ENCODE peak calls at places on chromosomes 16 and 17, in nine cellular contexts. U, K, T, N, S, D, J, W and O are unnamed samples.

GRCh38 chr16:87560428-87561199 is 41.7 kb upstream of the JPH3 start:
- DNase-seq in U (no peak), K (no peak), T (peak; percentile 45), N (no peak), S (no peak), D (peak; percentile 89), J (peak; percentile 83), W (peak; percentile 65), O (no peak)

GRCh38 chr17:47621293-47622178 is 28.2 kb upstream of the KPNB1 start:
- DNase-seq in U (no peak), K (peak; percentile 71), T (no peak), N (peak; percentile 92), S (peak; percentile 59), D (peak; percentile 77), J (peak; percentile 88), W (peak; percentile 98), O (no peak)

GRCh38 chr16:1810106-1810505 is 16.5 kb downstream of the HAGH start:
- DNase-seq in U (no peak), K (peak; percentile 46), T (no peak), N (no peak), S (no peak), D (no peak), J (no peak), W (no peak), O (no peak)

GRCh38 chr17:77382356-77382911 is 241.7 kb downstream of the SEC14L1 start:
- DNase-seq in U (peak; percentile 47), K (no peak), T (no peak), N (peak; percentile 27), S (no peak), D (no peak), J (no peak), W (no peak), O (no peak)

GRCh38 chr16:13907431-13907830 is 12.5 kb upstream of the ERCC4 start:
- DNase-seq in U (no peak), K (no peak), T (no peak), N (no peak), S (no peak), D (no peak), J (no peak), W (no peak), O (no peak)

GRCh38 chr16:85045077-85045476 is 17.5 kb downstream of the KIAA0513 start:
- DNase-seq in U (no peak), K (no peak), T (no peak), N (no peak), S (no peak), D (no peak), J (no peak), W (no peak), O (no peak)

GRCh38 chr17:56988901-56989572 is 11.1 kb downstream of the SCPEP1 start:
- DNase-seq in U (no peak), K (no peak), T (no peak), N (no peak), S (no peak), D (no peak), J (no peak), W (no peak), O (no peak)

GRCh38 chr17:44688675-44689491 is 693 bp downstream of the CCDC43 start:
- DNase-seq in U (no peak), K (no peak), T (no peak), N (peak; percentile 6), S (no peak), D (no peak), J (no peak), W (peak; percentile 8), O (peak; percentile 16)

GRCh38 chr16:74224828-74225227 is 71.8 kb upstream of the PSMD7 start:
- DNase-seq in U (no peak), K (no peak), T (no peak), N (peak; percentile 47), S (no peak), D (no peak), J (no peak), W (peak; percentile 28), O (no peak)

GRCh38 chr16:74230126-74230525 is 66.5 kb upstream of the PSMD7 start:
- DNase-seq in U (no peak), K (no peak), T (no peak), N (no peak), S (no peak), D (no peak), J (no peak), W (no peak), O (no peak)

GRCh38 chr16:74225278-74225677 is 71.3 kb upstream of the PSMD7 start:
- DNase-seq in U (no peak), K (no peak), T (no peak), N (no peak), S (no peak), D (no peak), J (no peak), W (no peak), O (no peak)

DNA sequence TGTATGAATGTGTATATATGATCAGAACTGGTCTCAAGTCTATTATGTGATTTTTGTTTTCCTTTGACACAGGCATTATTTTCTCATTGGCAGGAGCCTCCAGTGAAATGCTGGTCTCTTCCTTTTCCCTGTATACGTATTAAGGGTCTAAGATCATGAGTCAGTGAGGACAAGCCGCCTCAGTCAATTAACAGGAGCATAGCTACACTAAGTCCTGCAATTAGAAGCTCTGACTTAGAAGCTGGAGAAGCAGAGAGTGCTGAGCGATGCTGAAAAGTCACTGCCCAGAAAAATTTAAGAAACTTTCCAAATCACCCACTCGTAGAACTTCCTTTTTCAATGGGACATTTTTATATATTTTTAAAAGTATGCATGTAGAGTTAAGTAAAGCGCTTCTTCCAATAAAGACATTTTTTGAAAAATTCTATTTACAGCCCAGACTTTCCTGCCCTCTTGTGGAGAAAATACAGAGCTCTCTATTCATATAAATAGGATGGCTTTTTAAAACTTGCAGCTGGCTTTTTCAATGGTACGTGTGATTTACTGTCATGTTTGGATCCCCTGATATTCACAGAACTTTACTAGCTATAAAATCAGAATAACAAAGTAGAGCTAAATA is 70.1 kb upstream of the PSMD7 start:
- DNase-seq in U (no peak), K (no peak), T (no peak), N (peak; percentile 3), S (no peak), D (no peak), J (peak; percentile 10), W (peak; percentile 25), O (no peak)
- TF ChIP-seq CTCF in U (no peak), K (no peak), T (peak; percentile 59), N (peak; percentile 40), S (peak; percentile 54), D (no peak), J (peak; percentile 48), W (peak; percentile 53), O (peak; percentile 16)

DNA sequence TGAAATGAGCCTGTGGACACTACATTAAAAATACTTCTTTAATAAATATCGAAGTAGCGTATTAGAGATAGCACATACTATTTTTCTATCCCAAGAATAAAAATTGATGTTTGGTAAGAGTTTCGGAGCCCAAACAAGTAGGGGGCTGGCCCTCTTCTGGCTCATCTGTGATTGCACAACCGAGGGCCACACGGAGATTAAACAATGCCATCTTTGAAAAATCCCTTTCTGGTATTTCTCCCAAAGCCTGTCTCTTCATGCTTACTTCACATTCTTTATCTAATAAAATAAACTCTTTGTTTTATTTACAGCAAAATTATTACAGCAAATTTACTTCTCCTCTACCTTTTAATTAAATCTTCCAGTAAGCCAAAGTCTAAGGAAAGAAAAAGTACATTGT is 9.6 kb upstream of the MYH11 start:
- DNase-seq in U (no peak), K (no peak), T (no peak), N (no peak), S (no peak), D (no peak), J (no peak), W (no peak), O (no peak)
- TF ChIP-seq CTCF in U (no peak), K (no peak), T (no peak), N (no peak), S (no peak), D (no peak), J (no peak), W (no peak), O (no peak)

GRCh38 chr17:31532526-31532925 is 141.1 kb downstream of the RAB11FIP4 start:
- DNase-seq in U (no peak), K (no peak), T (no peak), N (no peak), S (no peak), D (no peak), J (no peak), W (no peak), O (no peak)

GRCh38 chr17:31532161-31532515 is 140.7 kb downstream of the RAB11FIP4 start:
- DNase-seq in U (no peak), K (no peak), T (no peak), N (no peak), S (no peak), D (no peak), J (no peak), W (no peak), O (no peak)

GRCh38 chr17:31534223-31534888 is 142.9 kb downstream of the RAB11FIP4 start:
- DNase-seq in U (no peak), K (no peak), T (no peak), N (no peak), S (no peak), D (no peak), J (no peak), W (no peak), O (no peak)

GRCh38 chr17:31535581-31535981 is 144.1 kb downstream of the RAB11FIP4 start:
- DNase-seq in U (peak; percentile 80), K (no peak), T (no peak), N (no peak), S (no peak), D (peak; percentile 46), J (no peak), W (no peak), O (peak; percentile 87)

DNA sequence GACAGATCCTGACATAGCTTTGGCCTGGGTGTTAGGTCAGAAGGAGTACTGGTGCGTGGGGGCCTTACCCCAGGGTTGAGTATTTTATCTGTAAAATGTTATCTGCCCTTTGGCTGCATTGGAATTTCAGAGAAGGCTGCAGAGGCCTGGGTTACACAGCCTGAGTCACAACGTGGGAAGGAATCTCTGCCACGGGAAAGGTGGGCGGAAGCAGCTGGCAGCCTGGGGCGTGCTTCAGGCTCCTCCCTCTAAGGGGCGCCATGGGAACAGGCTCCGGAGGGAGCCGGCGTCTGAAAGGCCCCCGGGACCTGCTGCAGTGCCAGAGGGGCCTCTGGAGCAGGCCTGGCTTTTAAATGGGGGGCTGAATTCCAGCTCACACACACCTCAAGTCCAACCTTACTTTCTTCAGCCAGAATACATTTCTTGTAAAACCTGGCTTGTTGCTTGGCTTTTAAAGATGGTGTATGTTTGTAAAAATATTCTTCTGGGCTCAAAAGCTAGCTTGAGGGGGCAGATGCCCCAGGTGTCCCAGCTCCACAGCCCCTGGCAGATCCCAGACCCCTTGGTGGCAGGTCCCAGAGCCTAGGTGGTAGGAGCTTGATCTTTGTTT is 142.2 kb downstream of the RAB11FIP4 start:
- DNase-seq in U (peak; percentile 52), K (no peak), T (no peak), N (peak; percentile 84), S (peak; percentile 46), D (peak; percentile 75), J (peak; percentile 45), W (peak; percentile 63), O (no peak)
- TF ChIP-seq CTCF in U (peak; percentile 12), K (no peak), T (peak; percentile 44), N (no peak), S (peak; percentile 44), D (peak; percentile 13), J (peak; percentile 39), W (peak; percentile 32), O (peak; percentile 50)

GRCh38 chr16:534856-535445 is 7.4 kb downstream of the CAPN15 start:
- DNase-seq in U (no peak), K (no peak), T (no peak), N (no peak), S (no peak), D (no peak), J (no peak), W (no peak), O (no peak)

GRCh38 chr16:535446-536405 is 8.2 kb downstream of the CAPN15 start:
- DNase-seq in U (no peak), K (no peak), T (no peak), N (peak; percentile 83), S (no peak), D (no peak), J (peak; percentile 58), W (peak; percentile 84), O (no peak)

GRCh38 chr16:539901-540530 is 12.5 kb downstream of the CAPN15 start:
- DNase-seq in U (no peak), K (no peak), T (no peak), N (no peak), S (no peak), D (no peak), J (no peak), W (no peak), O (no peak)

GRCh38 chr16:536746-537145 is 9.2 kb downstream of the CAPN15 start:
- DNase-seq in U (no peak), K (no peak), T (no peak), N (no peak), S (no peak), D (no peak), J (no peak), W (no peak), O (no peak)

GRCh38 chr16:537415-538335 is 10.2 kb downstream of the CAPN15 start:
- DNase-seq in U (no peak), K (no peak), T (no peak), N (no peak), S (no peak), D (no peak), J (no peak), W (no peak), O (no peak)
- TF ChIP-seq CTCF in U (no peak), K (no peak), T (no peak), N (no peak), S (peak; percentile 6), D (no peak), J (peak; percentile 10), W (peak; percentile 29), O (no peak)